ENCODE peak calls at places on chromosomes 1 and 21, in ten cellular contexts. X is cardiac muscle cell; T is NCI-H446; U is H54; Z is stimulated activated CD4-positive, alpha-beta T cell treated with anti-CD3 and anti-CD28 coated beads, TNF-alpha, amount 100 ng/mL, for 4 hours; A is Ammon's horn; K is HepG2; O is EL; M is nephron progenitor cell; Y is GM12865. Q is an unnamed sample.

GRCh38 chr21:26438976-26439375 is 134.1 kb downstream of the CYYR1 start:
- DNase-seq in T (no peak), M (no peak), Y (no peak), X (no peak), A (no peak), U (no peak), K (no peak), Z (no peak), O (no peak), Q (no peak)

GRCh38 chr1:41492341-41492848 is 7.9 kb upstream of the EDN2 start:
- DNase-seq in O (no peak), U (no peak), X (no peak), K (no peak), Z (no peak), M (no peak), T (no peak), Y (peak; percentile 58), A (no peak), Q (peak; percentile 65)

GRCh38 chr21:33230518-33231324 is 983 bp downstream of the IFNAR2 start:
- DNase-seq in A (peak; percentile 57), X (peak; percentile 58), K (peak; percentile 37), T (peak; percentile 46), Y (peak; percentile 84), U (peak; percentile 63), O (peak; percentile 57), Z (no peak), M (peak; percentile 65), Q (no peak)

GRCh38 chr1:197677313-197677712 is 98.0 kb downstream of the DENND1B start:
- DNase-seq in T (no peak), O (no peak), K (no peak), M (no peak), A (no peak), X (no peak), Z (no peak), U (no peak), Y (no peak), Q (no peak)

GRCh38 chr1:225857256-225857655 is 24.9 kb downstream of the TMEM63A start:
- DNase-seq in Y (no peak), K (no peak), O (no peak), U (no peak), A (peak; percentile 81), Z (no peak), T (no peak), X (no peak), M (no peak), Q (no peak)

GRCh38 chr1:119040906-119041305 is 52.8 kb upstream of the TBX15 start:
- DNase-seq in T (peak; percentile 76), K (no peak), M (no peak), A (no peak), Y (no peak), O (no peak), U (no peak), Z (no peak), X (peak; percentile 86), Q (no peak)

GRCh38 chr1:98306517-98307089 is 354.9 kb upstream of the SNX7 start:
- DNase-seq in K (no peak), Y (no peak), X (no peak), T (no peak), O (no peak), M (no peak), Z (no peak), U (no peak), A (no peak), Q (no peak)

GRCh38 chr1:160362168-160362941 is 4.5 kb upstream of the NHLH1 start:
- DNase-seq in M (no peak), Z (no peak), X (peak; percentile 39), O (no peak), T (peak; percentile 78), U (no peak), K (no peak), Y (no peak), A (no peak), Q (no peak)

GRCh38 chr1:205454903-205455335 is 926 bp downstream of the BLACAT1 start:
- DNase-seq in M (peak; percentile 45), A (no peak), O (no peak), K (no peak), U (no peak), Z (no peak), T (no peak), X (no peak), Y (no peak), Q (no peak)

GRCh38 chr21:18449586-18449985 is 46.0 kb upstream of the TMPRSS15 start:
- DNase-seq in X (no peak), Y (no peak), K (no peak), O (no peak), Z (no peak), A (no peak), M (no peak), T (no peak), U (no peak), Q (no peak)

GRCh38 chr1:179935909-179936496 is 18.6 kb upstream of the CEP350 start:
- DNase-seq in A (no peak), K (no peak), X (no peak), M (no peak), Y (no peak), T (no peak), O (no peak), U (no peak), Z (no peak), Q (no peak)

GRCh38 chr1:36803870-36804560 is 230.3 kb downstream of the GRIK3 start:
- DNase-seq in X (no peak), Y (no peak), A (peak; percentile 49), O (no peak), M (no peak), T (peak; percentile 74), Z (no peak), U (no peak), K (no peak), Q (no peak)

Q was measured in SK-MEL-5.